ENCODE peak calls at places on chromosomes 1 and 21, in four cellular contexts. G, D, Z and J are unnamed samples.

GRCh38 chr1:165403835-165404482 is 41.0 kb downstream of the RXRG start:
- DNase-seq in G (no peak), D (peak), Z (peak), J (peak)

GRCh38 chr1:87279201-87279860 is 49.3 kb upstream of the LMO4 start:
- DNase-seq in G (no peak), D (no peak), Z (peak), J (no peak)

GRCh38 chr1:194067772-194068171 is 881.4 kb upstream of the B3GALT2 start:
- DNase-seq in G (no peak), D (no peak), Z (no peak), J (no peak)

GRCh38 chr21:15631342-15631741 is 98.4 kb upstream of the USP25 start:
- DNase-seq in G (no peak), D (no peak), Z (no peak), J (no peak)

GRCh38 chr1:109975718-109976117 is 8.8 kb upstream of the AHCYL1 start:
- DNase-seq in G (no peak), D (no peak), Z (no peak), J (no peak)

GRCh38 chr1:151860504-151861187 is 7.1 kb upstream of the THEM5 start:
- DNase-seq in G (no peak), D (no peak), Z (no peak), J (no peak)

GRCh38 chr1:113401728-113402127 is 11.4 kb downstream of the MAGI3 start:
- DNase-seq in G (no peak), D (no peak), Z (no peak), J (no peak)

GRCh38 chr1:49765034-49765433 is 258.7 kb downstream of the AGBL4 start:
- DNase-seq in G (no peak), D (no peak), Z (no peak), J (no peak)

GRCh38 chr1:22952694-22953391 is 19.8 kb downstream of the LACTBL1 start:
- DNase-seq in G (no peak), D (no peak), Z (no peak), J (no peak)

GRCh38 chr1:39996396-39997004 is 41.6 kb downstream of the MFSD2A start:
- DNase-seq in G (no peak), D (no peak), Z (no peak), J (no peak)

GRCh38 chr1:25074828-25075227 is 144.8 kb upstream of the RUNX3 start:
- DNase-seq in G (no peak), D (no peak), Z (no peak), J (no peak)

GRCh38 chr1:120133228-120133927 is 42.9 kb downstream of the SEC22B start:
- DNase-seq in G (no peak), D (no peak), Z (no peak), J (no peak)

GRCh38 chr1:152735648-152736047 is 22.2 kb upstream of the KPRP start:
- DNase-seq in G (no peak), D (peak), Z (no peak), J (no peak)

GRCh38 chr1:181208076-181208475 is 119.6 kb downstream of the IER5 start:
- DNase-seq in G (no peak), D (no peak), Z (no peak), J (no peak)

GRCh38 chr1:182083851-182084486 is 22.5 kb upstream of the ZNF648 start:
- DNase-seq in G (no peak), D (no peak), Z (peak), J (no peak)

GRCh38 chr1:206834711-206835110 is 30.7 kb upstream of the IL20 start:
- DNase-seq in G (no peak), D (no peak), Z (peak), J (no peak)

GRCh38 chr1:20209471-20209870 is 23.2 kb upstream of the PLA2G2C start:
- DNase-seq in G (no peak), D (no peak), Z (no peak), J (no peak)

GRCh38 chr1:168603501-168604107 is 27.2 kb downstream of the XCL1 start:
- DNase-seq in G (peak), D (peak), Z (peak), J (peak)

GRCh38 chr1:58781541-58782307 is 2.1 kb downstream of the JUN start:
- DNase-seq in G (no peak), D (peak), Z (peak), J (no peak)

GRCh38 chr21:38773108-38774061 is 32.3 kb upstream of the ETS2 start:
- DNase-seq in G (no peak), D (no peak), Z (peak), J (no peak)

GRCh38 chr1:57678138-57678537 is 254.3 kb upstream of the DAB1 start:
- DNase-seq in G (no peak), D (no peak), Z (no peak), J (no peak)

GRCh38 chr21:25324666-25325065 is 282.6 kb downstream of the MRPL39 start:
- DNase-seq in G (no peak), D (no peak), Z (no peak), J (no peak)

GRCh38 chr1:178798232-178798861 is 72.5 kb downstream of the ANGPTL1 start:
- DNase-seq in G (no peak), D (no peak), Z (no peak), J (no peak)

GRCh38 chr1:89670168-89670567 is 37.2 kb downstream of the LRRC8C start:
- DNase-seq in G (peak), D (no peak), Z (no peak), J (peak)

GRCh38 chr1:9732123-9732971 is 80.8 kb downstream of the PIK3CD start:
- DNase-seq in G (no peak), D (no peak), Z (no peak), J (no peak)

GRCh38 chr1:66840929-66841328 is 39.9 kb upstream of the INSL5 start:
- DNase-seq in G (no peak), D (no peak), Z (no peak), J (no peak)

GRCh38 chr1:41483960-41484844 is at the start of gene EDN2:
- DNase-seq in G (no peak), D (no peak), Z (no peak), J (no peak)

GRCh38 chr1:221522440-221523050 is 219.3 kb downstream of the DUSP10 start:
- DNase-seq in G (no peak), D (no peak), Z (no peak), J (no peak)

GRCh38 chr1:179228783-179229213 is 679 bp downstream of the ABL2 start:
- DNase-seq in G (no peak), D (peak), Z (peak), J (peak)

GRCh38 chr1:232581932-232582331 is 48.0 kb downstream of the SIPA1L2 start:
- DNase-seq in G (no peak), D (no peak), Z (no peak), J (no peak)

GRCh38 chr21:33286600-33287456 is 20.7 kb downstream of the IL10RB start:
- DNase-seq in G (no peak), D (no peak), Z (no peak), J (no peak)

GRCh38 chr1:19495816-19496528 is 10.6 kb upstream of the CAPZB start:
- DNase-seq in G (no peak), D (no peak), Z (no peak), J (no peak)

GRCh38 chr1:43958351-43959255 is 11.2 kb upstream of the DPH2 start:
- DNase-seq in G (no peak), D (peak), Z (no peak), J (no peak)

GRCh38 chr1:32180186-32181060 is 948 bp downstream of the TXLNA start:
- DNase-seq in G (no peak), D (peak), Z (peak), J (peak)
- TF ChIP-seq SPI1 in G (peak), D (no peak), Z (no peak), J (peak)

GRCh38 chr1:162632234-162632666 is at the start of gene DDR2:
- DNase-seq in G (no peak), D (no peak), Z (no peak), J (no peak)
- TF ChIP-seq SPI1 in G (no peak), D (no peak), Z (no peak), J (no peak)

GRCh38 chr1:42551150-42551549 is 88.1 kb downstream of the CCDC30 start:
- DNase-seq in G (no peak), D (no peak), Z (peak), J (no peak)
- TF ChIP-seq SPI1 in G (no peak), D (no peak), Z (peak), J (no peak)

DNA sequence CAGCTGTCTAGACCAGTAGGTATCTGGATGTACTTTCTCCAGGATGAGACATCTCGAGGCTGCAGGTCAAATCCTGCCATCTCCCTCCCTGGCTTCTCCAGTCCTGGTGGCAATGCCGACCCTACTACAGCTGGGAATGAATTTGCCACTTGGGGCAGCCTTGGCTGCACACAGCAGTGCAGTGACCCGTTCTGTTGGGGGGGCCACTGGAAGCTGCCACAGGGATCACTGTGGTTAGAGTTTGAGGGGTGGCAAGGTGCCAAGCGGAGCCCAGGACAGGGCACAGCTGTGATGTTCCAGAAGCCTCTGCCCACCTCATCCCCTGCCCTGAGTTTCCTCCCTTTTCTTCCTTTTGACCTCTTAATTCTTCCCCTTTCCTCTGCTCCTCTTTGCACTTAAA is 17.1 kb downstream of the COL6A2 start:
- DNase-seq in G (no peak), D (no peak), Z (no peak), J (no peak)
- TF ChIP-seq SPI1 in G (no peak), D (no peak), Z (no peak), J (no peak)